ENCODE peak calls at places on chromosome 18, in nine cellular contexts. B is mucosa of descending colon, A is BE2C, M is GM23248, O is suprapubic skin, V is fibroblast of lung, G is SJSA1, W is neural progenitor cell, Y is aorta. N is an unnamed sample.

GRCh38 chr18:48843162-48843561 is 107.6 kb downstream of the SMAD7 start:
- DNase-seq in Y (peak; percentile 38), V (no peak), W (no peak), B (peak; percentile 11), M (no peak), O (no peak), A (no peak), G (no peak), N (no peak)

GRCh38 chr18:64416990-64417389 is 268.1 kb upstream of the LINC00305 start:
- DNase-seq in A (no peak), Y (no peak), V (no peak), G (no peak), W (no peak), O (no peak), M (no peak), B (no peak), N (no peak)

GRCh38 chr18:10444314-10445006 is 10.0 kb upstream of the APCDD1 start:
- DNase-seq in G (peak; percentile 11), W (no peak), V (peak; percentile 72), Y (no peak), A (no peak), M (no peak), B (no peak), O (no peak), N (no peak)

GRCh38 chr18:8116346-8117007 is 492.8 kb upstream of the RAB12 start:
- DNase-seq in M (peak; percentile 91), V (peak; percentile 59), O (no peak), A (no peak), W (no peak), G (peak; percentile 14), B (no peak), Y (no peak), N (peak; percentile 68)

GRCh38 chr18:23115683-23116096 is 19.6 kb upstream of the CABLES1 start:
- DNase-seq in B (no peak), A (no peak), O (no peak), Y (no peak), V (peak; percentile 99), G (peak; percentile 97), W (no peak), M (peak; percentile 99), N (peak; percentile 98)

GRCh38 chr18:73679941-73680700 is 467.5 kb downstream of the FBXO15 start:
- DNase-seq in M (no peak), G (no peak), A (no peak), V (no peak), B (no peak), Y (no peak), W (no peak), O (no peak), N (peak; percentile 78)

GRCh38 chr18:45839415-45840395 is 14.2 kb downstream of the SIGLEC15 start:
- DNase-seq in B (peak; percentile 32), W (peak; percentile 50), O (no peak), M (peak; percentile 90), Y (no peak), A (no peak), V (peak; percentile 80), G (peak; percentile 67), N (peak; percentile 52)

GRCh38 chr18:48540329-48541025 is 1.6 kb downstream of the CTIF start:
- DNase-seq in G (peak; percentile 89), O (peak; percentile 84), M (peak; percentile 92), Y (peak; percentile 91), B (peak; percentile 81), V (peak; percentile 47), A (peak; percentile 59), W (peak; percentile 84), N (peak; percentile 39)

GRCh38 chr18:58234359-58234741 is 190.3 kb downstream of the NEDD4L start:
- DNase-seq in M (no peak), O (no peak), B (no peak), Y (no peak), W (no peak), V (no peak), G (no peak), A (no peak), N (no peak)

GRCh38 chr18:63237486-63237885 is 82.1 kb downstream of the BCL2 start:
- DNase-seq in M (no peak), A (no peak), V (no peak), W (no peak), G (no peak), Y (no peak), B (no peak), O (no peak), N (no peak)

GRCh38 chr18:58605027-58606020 is 23.6 kb downstream of the ALPK2 start:
- DNase-seq in V (peak; percentile 43), W (no peak), B (no peak), A (no peak), Y (no peak), M (peak; percentile 65), O (no peak), G (peak; percentile 48), N (peak; percentile 94)

GRCh38 chr18:8516391-8517250 is 92.6 kb upstream of the RAB12 start:
- DNase-seq in G (no peak), B (no peak), O (no peak), M (no peak), W (no peak), V (no peak), A (no peak), Y (no peak), N (no peak)

GRCh38 chr18:67109535-67109934 is 407.0 kb downstream of the DSEL start:
- DNase-seq in B (no peak), M (no peak), O (no peak), Y (no peak), A (no peak), W (no peak), G (no peak), V (no peak), N (no peak)

GRCh38 chr18:33578371-33579146 is 540 bp downstream of the ASXL3 start:
- DNase-seq in Y (peak; percentile 78), M (peak; percentile 27), B (peak; percentile 65), O (peak; percentile 81), W (peak; percentile 72), A (peak; percentile 4), V (no peak), G (no peak), N (peak; percentile 3)

GRCh38 chr18:25457636-25458035 is 105.7 kb upstream of the ZNF521 start:
- DNase-seq in V (peak; percentile 52), A (no peak), B (no peak), W (no peak), Y (no peak), M (peak; percentile 63), O (no peak), G (no peak), N (no peak)

DNA sequence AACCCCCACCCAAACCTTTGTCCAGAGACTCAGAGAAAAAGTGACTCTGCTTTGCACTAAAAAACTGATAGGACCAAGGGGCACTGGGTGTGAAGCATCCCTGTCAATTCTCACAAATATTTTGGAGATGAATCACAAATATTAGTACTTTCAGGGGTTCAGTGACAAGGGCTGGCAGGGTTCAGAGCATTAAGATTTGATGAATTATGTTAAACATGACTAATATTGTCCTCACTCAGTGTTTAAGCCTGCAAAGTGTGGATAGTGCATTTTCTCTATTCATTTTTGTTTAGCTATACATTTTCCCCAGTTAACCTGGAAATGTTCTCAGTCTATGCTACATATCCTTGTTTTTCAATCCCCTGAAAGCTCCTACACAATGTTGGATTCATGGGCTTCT is 65.3 kb upstream of the CCDC68 start:
- DNase-seq in A (no peak), O (no peak), G (no peak), Y (no peak), B (no peak), V (no peak), W (no peak), M (no peak), N (no peak)
- H3K9me3 ChIP-seq in A (no peaks in the 10 kb centered on the region), O (no peaks in the 10 kb centered on the region), G (no peaks in the 10 kb centered on the region), Y (no peaks in the 10 kb centered on the region), B (no peaks in the 10 kb centered on the region), V (no peaks in the 10 kb centered on the region), W (no peaks in the 10 kb centered on the region), M (no peaks in the 10 kb centered on the region), N (no peaks in the 10 kb centered on the region)

DNA sequence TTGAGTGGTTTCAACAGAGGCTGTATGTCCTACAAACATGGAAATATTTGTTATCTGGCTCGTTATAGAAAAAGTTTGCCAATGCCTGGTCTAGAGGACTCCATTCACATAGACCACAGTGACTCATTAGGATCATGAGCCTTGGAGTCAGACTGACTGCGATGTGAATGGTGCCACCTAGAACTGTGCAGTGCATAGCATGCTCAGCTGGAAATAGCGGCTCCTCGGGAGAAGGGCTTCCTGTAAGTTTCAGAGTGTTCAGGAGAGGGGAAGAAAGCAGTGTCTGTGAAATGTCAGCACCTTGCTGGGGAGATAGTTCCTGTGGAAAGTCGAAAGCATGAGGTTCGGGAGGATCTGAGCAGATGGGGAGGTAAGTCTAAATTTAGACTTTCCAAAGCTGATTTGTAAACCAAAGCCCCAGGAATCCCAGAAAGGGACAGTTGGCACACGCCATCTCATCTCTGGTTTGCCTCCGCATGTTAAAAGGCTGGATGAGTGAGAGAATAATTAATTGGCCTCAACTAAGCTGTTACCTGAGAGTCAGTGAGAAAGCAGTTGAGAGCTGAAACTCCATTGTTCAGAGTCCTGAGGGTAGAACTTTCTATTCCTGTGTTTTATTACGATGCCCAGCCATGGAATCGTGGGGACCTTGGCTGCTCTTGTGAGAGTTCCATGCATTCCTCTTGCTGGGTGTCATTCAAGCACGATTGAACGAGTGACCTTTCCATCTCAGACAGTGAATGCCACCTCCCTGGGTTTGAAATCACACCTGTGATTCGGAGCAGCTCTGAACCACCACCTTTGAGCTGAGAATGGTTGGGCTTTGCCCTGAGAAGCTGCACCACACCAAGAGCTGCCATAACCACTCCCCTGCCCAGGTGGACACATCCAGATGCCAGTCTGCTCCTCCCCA is 99.5 kb downstream of the MAPK4 start:
- DNase-seq in W (no peak), M (peak; percentile 57), Y (peak; percentile 46), B (no peak), O (no peak), V (no peak), A (no peak), G (no peak), N (no peak)
- H3K9me3 ChIP-seq in W (no peaks in the 10 kb centered on the region), M (no peaks in the 10 kb centered on the region), Y (no peaks in the 10 kb centered on the region), B (peaks cover 5% of the 10 kb centered on the region), O (no peaks in the 10 kb centered on the region), V (no peaks in the 10 kb centered on the region), A (no peaks in the 10 kb centered on the region), G (no peaks in the 10 kb centered on the region), N (peaks cover 3% of the 10 kb centered on the region)

DNA sequence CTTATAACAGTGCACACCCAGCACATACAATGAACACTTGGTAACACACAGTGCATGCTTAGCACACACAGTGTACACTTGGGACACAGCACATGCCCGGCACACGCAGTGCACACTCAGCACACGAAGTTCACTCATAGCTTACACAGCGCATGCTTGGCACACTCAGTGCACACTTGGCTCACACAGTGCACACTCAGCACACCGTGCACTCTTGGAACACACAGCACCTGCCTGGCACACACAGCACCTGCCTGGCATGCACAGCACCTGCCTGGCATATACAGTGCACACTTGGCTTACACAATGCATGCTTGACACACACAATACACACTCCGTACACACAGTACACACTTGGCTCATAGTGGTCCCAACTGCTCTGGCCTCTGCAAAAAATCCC is 128.2 kb downstream of the GALR1 start:
- DNase-seq in W (no peak), B (no peak), V (no peak), M (no peak), Y (no peak), G (no peak), O (no peak), A (no peak), N (no peak)
- H3K9me3 ChIP-seq in W (no peaks in the 10 kb centered on the region), B (no peaks in the 10 kb centered on the region), V (no peaks in the 10 kb centered on the region), M (no peaks in the 10 kb centered on the region), Y (peaks cover 1% of the 10 kb centered on the region), G (no peaks in the 10 kb centered on the region), O (peaks cover 5% of the 10 kb centered on the region), A (no peaks in the 10 kb centered on the region), N (no peaks in the 10 kb centered on the region)

DNA sequence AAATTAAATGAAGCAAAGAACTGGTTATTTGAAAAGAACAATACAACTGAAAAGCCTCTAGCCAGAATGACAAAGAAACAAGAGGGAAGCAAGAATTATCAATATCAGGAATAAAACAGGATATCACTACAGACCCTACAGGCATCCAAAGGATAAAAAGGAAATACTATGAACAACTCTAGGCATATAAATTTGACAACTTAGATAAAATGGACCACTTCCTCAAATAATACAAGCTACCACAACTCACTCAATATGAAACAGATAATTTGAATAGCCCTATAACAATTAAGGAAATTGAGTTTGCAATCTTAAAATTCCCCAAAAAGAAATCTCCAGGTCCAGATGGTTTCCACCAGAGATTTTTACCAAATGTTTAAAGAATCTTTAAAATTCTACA is 19.8 kb downstream of the RPRD1A start:
- DNase-seq in B (no peak), W (no peak), A (no peak), O (no peak), V (no peak), G (no peak), M (no peak), Y (no peak), N (no peak)
- H3K9me3 ChIP-seq in B (peaks cover 4% of the 10 kb centered on the region), W (no peaks in the 10 kb centered on the region), A (no peaks in the 10 kb centered on the region), O (peaks cover 9% of the 10 kb centered on the region), V (no peaks in the 10 kb centered on the region), G (no peaks in the 10 kb centered on the region), M (no peaks in the 10 kb centered on the region), Y (no peaks in the 10 kb centered on the region), N (no peaks in the 10 kb centered on the region)

N was measured in astrocyte.